ENCODE peak calls at places on chromosome 1, in four cellular contexts. One of them, this sample, is unnamed.

GRCh38 chr1:113048064-113048463 is 24.9 kb upstream of the LRIG2 start:
- DNase-seq in iris pigment epithelial cell: no peak
- DNase-seq in NCI-H1092: no peak
- DNase-seq in activated CD4-positive, alpha-beta T cell treated with anti-CD3 and anti-CD28 coated beads for 4 hours: no peak
- DNase-seq in this sample: no peak

GRCh38 chr1:247111636-247112478 is 7.7 kb upstream of the ZNF669 start:
- DNase-seq in iris pigment epithelial cell: peak
- DNase-seq in NCI-H1092: no peak
- DNase-seq in activated CD4-positive, alpha-beta T cell treated with anti-CD3 and anti-CD28 coated beads for 4 hours: no peak
- DNase-seq in this sample: peak

GRCh38 chr1:86696522-86696921 is 7.9 kb upstream of the SH3GLB1 start:
- DNase-seq in iris pigment epithelial cell: peak
- DNase-seq in NCI-H1092: no peak
- DNase-seq in activated CD4-positive, alpha-beta T cell treated with anti-CD3 and anti-CD28 coated beads for 4 hours: no peak
- DNase-seq in this sample: peak

GRCh38 chr1:223500560-223501425 is 107.6 kb downstream of the CCDC185 start:
- DNase-seq in iris pigment epithelial cell: peak
- DNase-seq in NCI-H1092: no peak
- DNase-seq in activated CD4-positive, alpha-beta T cell treated with anti-CD3 and anti-CD28 coated beads for 4 hours: no peak
- DNase-seq in this sample: peak

GRCh38 chr1:26858891-26859630 is 3.9 kb upstream of the SFN start:
- DNase-seq in iris pigment epithelial cell: no peak
- DNase-seq in NCI-H1092: no peak
- DNase-seq in activated CD4-positive, alpha-beta T cell treated with anti-CD3 and anti-CD28 coated beads for 4 hours: no peak
- DNase-seq in this sample: no peak

GRCh38 chr1:203440780-203441179 is 34.8 kb upstream of the PRELP start:
- DNase-seq in iris pigment epithelial cell: peak
- DNase-seq in NCI-H1092: peak
- DNase-seq in activated CD4-positive, alpha-beta T cell treated with anti-CD3 and anti-CD28 coated beads for 4 hours: no peak
- DNase-seq in this sample: peak

GRCh38 chr1:234543442-234544093 is 64.6 kb upstream of the TARBP1 start:
- DNase-seq in iris pigment epithelial cell: no peak
- DNase-seq in NCI-H1092: no peak
- DNase-seq in activated CD4-positive, alpha-beta T cell treated with anti-CD3 and anti-CD28 coated beads for 4 hours: no peak
- DNase-seq in this sample: no peak

GRCh38 chr1:159775716-159776115 is 5.0 kb upstream of the DUSP23 start:
- DNase-seq in iris pigment epithelial cell: peak
- DNase-seq in NCI-H1092: no peak
- DNase-seq in activated CD4-positive, alpha-beta T cell treated with anti-CD3 and anti-CD28 coated beads for 4 hours: no peak
- DNase-seq in this sample: no peak

GRCh38 chr1:218620956-218621355 is 275.8 kb downstream of the TGFB2 start:
- DNase-seq in iris pigment epithelial cell: peak
- DNase-seq in NCI-H1092: no peak
- DNase-seq in activated CD4-positive, alpha-beta T cell treated with anti-CD3 and anti-CD28 coated beads for 4 hours: no peak
- DNase-seq in this sample: peak

GRCh38 chr1:22773981-22774471 is 63.4 kb downstream of the EPHB2 start:
- DNase-seq in iris pigment epithelial cell: peak
- DNase-seq in NCI-H1092: no peak
- DNase-seq in activated CD4-positive, alpha-beta T cell treated with anti-CD3 and anti-CD28 coated beads for 4 hours: no peak
- DNase-seq in this sample: peak

GRCh38 chr1:168733241-168733640 is 4.2 kb upstream of the DPT start:
- DNase-seq in iris pigment epithelial cell: no peak
- DNase-seq in NCI-H1092: no peak
- DNase-seq in activated CD4-positive, alpha-beta T cell treated with anti-CD3 and anti-CD28 coated beads for 4 hours: no peak
- DNase-seq in this sample: no peak

GRCh38 chr1:161287482-161288054 is 22.2 kb downstream of the MPZ start:
- DNase-seq in iris pigment epithelial cell: no peak
- DNase-seq in NCI-H1092: no peak
- DNase-seq in activated CD4-positive, alpha-beta T cell treated with anti-CD3 and anti-CD28 coated beads for 4 hours: no peak
- DNase-seq in this sample: no peak

GRCh38 chr1:99119193-99119592 is 114.5 kb upstream of the PLPPR5 start:
- DNase-seq in iris pigment epithelial cell: no peak
- DNase-seq in NCI-H1092: no peak
- DNase-seq in activated CD4-positive, alpha-beta T cell treated with anti-CD3 and anti-CD28 coated beads for 4 hours: no peak
- DNase-seq in this sample: peak

GRCh38 chr1:92882817-92883216 is 51.0 kb downstream of the RPL5 start:
- DNase-seq in iris pigment epithelial cell: no peak
- DNase-seq in NCI-H1092: no peak
- DNase-seq in activated CD4-positive, alpha-beta T cell treated with anti-CD3 and anti-CD28 coated beads for 4 hours: peak
- DNase-seq in this sample: peak

GRCh38 chr1:172990598-172991215 is 60.0 kb downstream of the TNFSF18 start:
- DNase-seq in iris pigment epithelial cell: peak
- DNase-seq in NCI-H1092: no peak
- DNase-seq in activated CD4-positive, alpha-beta T cell treated with anti-CD3 and anti-CD28 coated beads for 4 hours: no peak
- DNase-seq in this sample: peak

GRCh38 chr1:69180358-69180757 is 387.4 kb upstream of the LRRC7 start:
- DNase-seq in iris pigment epithelial cell: no peak
- DNase-seq in NCI-H1092: no peak
- DNase-seq in activated CD4-positive, alpha-beta T cell treated with anti-CD3 and anti-CD28 coated beads for 4 hours: no peak
- DNase-seq in this sample: no peak

GRCh38 chr1:2528966-2529750 is 905 bp downstream of the HES5 start:
- DNase-seq in iris pigment epithelial cell: no peak
- DNase-seq in NCI-H1092: no peak
- DNase-seq in activated CD4-positive, alpha-beta T cell treated with anti-CD3 and anti-CD28 coated beads for 4 hours: peak
- DNase-seq in this sample: no peak

GRCh38 chr1:14878124-14878523 is 275.4 kb upstream of the TMEM51 start:
- DNase-seq in iris pigment epithelial cell: no peak
- DNase-seq in NCI-H1092: no peak
- DNase-seq in activated CD4-positive, alpha-beta T cell treated with anti-CD3 and anti-CD28 coated beads for 4 hours: no peak
- DNase-seq in this sample: no peak

GRCh38 chr1:97308131-97308530 is 586.5 kb downstream of the PTBP2 start:
- DNase-seq in iris pigment epithelial cell: peak
- DNase-seq in NCI-H1092: no peak
- DNase-seq in activated CD4-positive, alpha-beta T cell treated with anti-CD3 and anti-CD28 coated beads for 4 hours: no peak
- DNase-seq in this sample: peak

GRCh38 chr1:39275836-39276507 is 71.5 kb downstream of the MACF1 start:
- DNase-seq in iris pigment epithelial cell: peak
- DNase-seq in NCI-H1092: no peak
- DNase-seq in activated CD4-positive, alpha-beta T cell treated with anti-CD3 and anti-CD28 coated beads for 4 hours: no peak
- DNase-seq in this sample: no peak

GRCh38 chr1:234987415-234988159 is 141.1 kb downstream of the TOMM20 start:
- DNase-seq in iris pigment epithelial cell: peak
- DNase-seq in NCI-H1092: no peak
- DNase-seq in activated CD4-positive, alpha-beta T cell treated with anti-CD3 and anti-CD28 coated beads for 4 hours: no peak
- DNase-seq in this sample: peak

GRCh38 chr1:214902636-214903320 is 179.8 kb upstream of the KCNK2 start:
- DNase-seq in iris pigment epithelial cell: peak
- DNase-seq in NCI-H1092: no peak
- DNase-seq in activated CD4-positive, alpha-beta T cell treated with anti-CD3 and anti-CD28 coated beads for 4 hours: no peak
- DNase-seq in this sample: peak

GRCh38 chr1:18640228-18641004 is 9.8 kb downstream of the PAX7 start:
- DNase-seq in iris pigment epithelial cell: no peak
- DNase-seq in NCI-H1092: no peak
- DNase-seq in activated CD4-positive, alpha-beta T cell treated with anti-CD3 and anti-CD28 coated beads for 4 hours: no peak
- DNase-seq in this sample: no peak

GRCh38 chr1:93753766-93754763 is 72.4 kb upstream of the BCAR3 start:
- DNase-seq in iris pigment epithelial cell: peak
- DNase-seq in NCI-H1092: no peak
- DNase-seq in activated CD4-positive, alpha-beta T cell treated with anti-CD3 and anti-CD28 coated beads for 4 hours: no peak
- DNase-seq in this sample: peak

GRCh38 chr1:66262233-66262632 is 271.7 kb upstream of the SGIP1 start:
- DNase-seq in iris pigment epithelial cell: peak
- DNase-seq in NCI-H1092: no peak
- DNase-seq in activated CD4-positive, alpha-beta T cell treated with anti-CD3 and anti-CD28 coated beads for 4 hours: no peak
- DNase-seq in this sample: peak

GRCh38 chr1:210262167-210262896 is 29.7 kb downstream of the SERTAD4 start:
- DNase-seq in iris pigment epithelial cell: no peak
- DNase-seq in NCI-H1092: no peak
- DNase-seq in activated CD4-positive, alpha-beta T cell treated with anti-CD3 and anti-CD28 coated beads for 4 hours: no peak
- DNase-seq in this sample: peak

GRCh38 chr1:11041048-11041447 is 6.0 kb downstream of the MASP2 start:
- DNase-seq in iris pigment epithelial cell: no peak
- DNase-seq in NCI-H1092: no peak
- DNase-seq in activated CD4-positive, alpha-beta T cell treated with anti-CD3 and anti-CD28 coated beads for 4 hours: no peak
- DNase-seq in this sample: no peak

GRCh38 chr1:43766818-43767525 is 59.6 kb downstream of the ST3GAL3 start:
- DNase-seq in iris pigment epithelial cell: no peak
- DNase-seq in NCI-H1092: no peak
- DNase-seq in activated CD4-positive, alpha-beta T cell treated with anti-CD3 and anti-CD28 coated beads for 4 hours: no peak
- DNase-seq in this sample: no peak

GRCh38 chr1:187460093-187460492 is 631.3 kb downstream of the PLA2G4A start:
- DNase-seq in iris pigment epithelial cell: no peak
- DNase-seq in NCI-H1092: no peak
- DNase-seq in activated CD4-positive, alpha-beta T cell treated with anti-CD3 and anti-CD28 coated beads for 4 hours: no peak
- DNase-seq in this sample: no peak

GRCh38 chr1:110433803-110434202 is 17.1 kb upstream of the PROK1 start:
- DNase-seq in iris pigment epithelial cell: peak
- DNase-seq in NCI-H1092: no peak
- DNase-seq in activated CD4-positive, alpha-beta T cell treated with anti-CD3 and anti-CD28 coated beads for 4 hours: no peak
- DNase-seq in this sample: peak

GRCh38 chr1:77220687-77221463 is 1.6 kb upstream of the PIGK start:
- DNase-seq in iris pigment epithelial cell: peak
- DNase-seq in NCI-H1092: no peak
- DNase-seq in activated CD4-positive, alpha-beta T cell treated with anti-CD3 and anti-CD28 coated beads for 4 hours: no peak
- DNase-seq in this sample: peak

GRCh38 chr1:71919812-71920509 is 362.4 kb downstream of the NEGR1 start:
- DNase-seq in iris pigment epithelial cell: no peak
- DNase-seq in NCI-H1092: no peak
- DNase-seq in activated CD4-positive, alpha-beta T cell treated with anti-CD3 and anti-CD28 coated beads for 4 hours: no peak
- DNase-seq in this sample: no peak

GRCh38 chr1:233114860-233115259 is 164.4 kb downstream of the NTPCR start:
- DNase-seq in iris pigment epithelial cell: no peak
- DNase-seq in NCI-H1092: no peak
- DNase-seq in activated CD4-positive, alpha-beta T cell treated with anti-CD3 and anti-CD28 coated beads for 4 hours: no peak
- DNase-seq in this sample: no peak

GRCh38 chr1:206663832-206664652 is 20.7 kb upstream of the MAPKAPK2 start:
- DNase-seq in iris pigment epithelial cell: peak
- DNase-seq in NCI-H1092: peak
- DNase-seq in activated CD4-positive, alpha-beta T cell treated with anti-CD3 and anti-CD28 coated beads for 4 hours: peak
- DNase-seq in this sample: peak

GRCh38 chr1:107963601-107964396 is 1.2 kb downstream of the VAV3 start:
- DNase-seq in iris pigment epithelial cell: peak
- DNase-seq in NCI-H1092: no peak
- DNase-seq in activated CD4-positive, alpha-beta T cell treated with anti-CD3 and anti-CD28 coated beads for 4 hours: peak
- DNase-seq in this sample: no peak

GRCh38 chr1:173438655-173439054 is 38.5 kb upstream of the PRDX6 start:
- DNase-seq in iris pigment epithelial cell: no peak
- DNase-seq in NCI-H1092: no peak
- DNase-seq in activated CD4-positive, alpha-beta T cell treated with anti-CD3 and anti-CD28 coated beads for 4 hours: no peak
- DNase-seq in this sample: no peak

GRCh38 chr1:184462170-184462569 is 75.3 kb downstream of the C1orf21 start:
- DNase-seq in iris pigment epithelial cell: no peak
- DNase-seq in NCI-H1092: no peak
- DNase-seq in activated CD4-positive, alpha-beta T cell treated with anti-CD3 and anti-CD28 coated beads for 4 hours: no peak
- DNase-seq in this sample: no peak

GRCh38 chr1:35229587-35230360 is 36.8 kb upstream of the SFPQ start:
- DNase-seq in iris pigment epithelial cell: no peak
- DNase-seq in NCI-H1092: no peak
- DNase-seq in activated CD4-positive, alpha-beta T cell treated with anti-CD3 and anti-CD28 coated beads for 4 hours: no peak
- DNase-seq in this sample: no peak